ENCODE peak calls at places on chromosomes 2 and 18, in six cellular contexts. One of them, this sample, is unnamed.

GRCh38 chr2:64012115-64012514 is 7.1 kb downstream of the VPS54 start:
- DNase-seq in MM.1S: no peak
- DNase-seq in heart right ventricle: no peak
- DNase-seq in endodermal cell: no peak
- DNase-seq in RWPE2: no peak
- DNase-seq in HCT116: no peak
- DNase-seq in this sample: no peak

GRCh38 chr2:202423139-202423538 is 47.0 kb downstream of the BMPR2 start:
- DNase-seq in MM.1S: no peak
- DNase-seq in heart right ventricle: no peak
- DNase-seq in endodermal cell: no peak
- DNase-seq in RWPE2: no peak
- DNase-seq in HCT116: no peak
- DNase-seq in this sample: no peak

GRCh38 chr2:149075868-149076267 is 37.4 kb downstream of the LYPD6B start:
- DNase-seq in MM.1S: no peak
- DNase-seq in heart right ventricle: no peak
- DNase-seq in endodermal cell: no peak
- DNase-seq in RWPE2: no peak
- DNase-seq in HCT116: no peak
- DNase-seq in this sample: no peak

GRCh38 chr18:48888681-48889080 is 62.1 kb downstream of the SMAD7 start:
- DNase-seq in MM.1S: no peak
- DNase-seq in heart right ventricle: no peak
- DNase-seq in endodermal cell: no peak
- DNase-seq in RWPE2: no peak
- DNase-seq in HCT116: no peak
- DNase-seq in this sample: no peak

GRCh38 chr2:206790311-206790935 is 25.0 kb downstream of the FASTKD2 start:
- DNase-seq in MM.1S: no peak
- DNase-seq in heart right ventricle: no peak
- DNase-seq in endodermal cell: no peak
- DNase-seq in RWPE2: no peak
- DNase-seq in HCT116: no peak
- DNase-seq in this sample: no peak

GRCh38 chr2:157986761-157987160 is 110.6 kb upstream of the ACVR1 start:
- DNase-seq in MM.1S: no peak
- DNase-seq in heart right ventricle: no peak
- DNase-seq in endodermal cell: no peak
- DNase-seq in RWPE2: no peak
- DNase-seq in HCT116: no peak
- DNase-seq in this sample: no peak

GRCh38 chr2:158154596-158154995 is 52.9 kb downstream of the UPP2 start:
- DNase-seq in MM.1S: no peak
- DNase-seq in heart right ventricle: no peak
- DNase-seq in endodermal cell: no peak
- DNase-seq in RWPE2: no peak
- DNase-seq in HCT116: no peak
- DNase-seq in this sample: no peak

GRCh38 chr18:3916082-3916481 is 466.1 kb downstream of the TGIF1 start:
- DNase-seq in MM.1S: no peak
- DNase-seq in heart right ventricle: peak; percentile 17
- DNase-seq in endodermal cell: no peak
- DNase-seq in RWPE2: no peak
- DNase-seq in HCT116: no peak
- DNase-seq in this sample: no peak

GRCh38 chr2:206887705-206888104 is 51.6 kb upstream of the CPO start:
- DNase-seq in MM.1S: no peak
- DNase-seq in heart right ventricle: no peak
- DNase-seq in endodermal cell: no peak
- DNase-seq in RWPE2: no peak
- DNase-seq in HCT116: no peak
- DNase-seq in this sample: no peak

GRCh38 chr18:13447621-13448020 is 229.1 kb downstream of the LDLRAD4 start:
- DNase-seq in MM.1S: no peak
- DNase-seq in heart right ventricle: peak; percentile 34
- DNase-seq in endodermal cell: peak; percentile 65
- DNase-seq in RWPE2: no peak
- DNase-seq in HCT116: no peak
- DNase-seq in this sample: no peak

GRCh38 chr2:1226766-1227165 is 186.5 kb upstream of the TPO start:
- DNase-seq in MM.1S: no peak
- DNase-seq in heart right ventricle: no peak
- DNase-seq in endodermal cell: no peak
- DNase-seq in RWPE2: no peak
- DNase-seq in HCT116: no peak
- DNase-seq in this sample: no peak

GRCh38 chr2:171958475-171958874 is 36.2 kb downstream of the HAT1 start:
- DNase-seq in MM.1S: no peak
- DNase-seq in heart right ventricle: no peak
- DNase-seq in endodermal cell: no peak
- DNase-seq in RWPE2: no peak
- DNase-seq in HCT116: no peak
- DNase-seq in this sample: no peak

GRCh38 chr18:23569299-23570063 is 16.8 kb downstream of the NPC1 start:
- DNase-seq in MM.1S: no peak
- DNase-seq in heart right ventricle: no peak
- DNase-seq in endodermal cell: no peak
- DNase-seq in RWPE2: no peak
- DNase-seq in HCT116: no peak
- DNase-seq in this sample: no peak

GRCh38 chr18:68362907-68363306 is 352.0 kb downstream of the TMX3 start:
- DNase-seq in MM.1S: no peak
- DNase-seq in heart right ventricle: no peak
- DNase-seq in endodermal cell: no peak
- DNase-seq in RWPE2: no peak
- DNase-seq in HCT116: no peak
- DNase-seq in this sample: no peak

GRCh38 chr2:180872256-180872655 is 108.1 kb upstream of the UBE2E3 start:
- DNase-seq in MM.1S: no peak
- DNase-seq in heart right ventricle: no peak
- DNase-seq in endodermal cell: no peak
- DNase-seq in RWPE2: no peak
- DNase-seq in HCT116: no peak
- DNase-seq in this sample: no peak

GRCh38 chr2:231970461-231970860 is 8.9 kb downstream of the DIS3L2 start:
- DNase-seq in MM.1S: no peak
- DNase-seq in heart right ventricle: no peak
- DNase-seq in endodermal cell: no peak
- DNase-seq in RWPE2: no peak
- DNase-seq in HCT116: no peak
- DNase-seq in this sample: no peak

GRCh38 chr2:99857867-99858444 is 284.4 kb downstream of the AFF3 start:
- DNase-seq in MM.1S: no peak
- DNase-seq in heart right ventricle: no peak
- DNase-seq in endodermal cell: no peak
- DNase-seq in RWPE2: no peak
- DNase-seq in HCT116: no peak
- DNase-seq in this sample: no peak

GRCh38 chr2:45649855-45650806 is 1.3 kb upstream of the PRKCE start:
- DNase-seq in MM.1S: peak; percentile 63
- DNase-seq in heart right ventricle: peak; percentile 87
- DNase-seq in endodermal cell: peak; percentile 85
- DNase-seq in RWPE2: no peak
- DNase-seq in HCT116: no peak
- DNase-seq in this sample: no peak

GRCh38 chr2:38808677-38809076 is 30.7 kb downstream of the GEMIN6 start:
- DNase-seq in MM.1S: no peak
- DNase-seq in heart right ventricle: no peak
- DNase-seq in endodermal cell: no peak
- DNase-seq in RWPE2: no peak
- DNase-seq in HCT116: no peak
- DNase-seq in this sample: no peak

GRCh38 chr2:201432551-201433388 is 18.5 kb downstream of the TRAK2 start:
- DNase-seq in MM.1S: no peak
- DNase-seq in heart right ventricle: peak; percentile 31
- DNase-seq in endodermal cell: no peak
- DNase-seq in RWPE2: no peak
- DNase-seq in HCT116: no peak
- DNase-seq in this sample: no peak

GRCh38 chr18:58290059-58290747 is 246.2 kb downstream of the NEDD4L start:
- DNase-seq in MM.1S: no peak
- DNase-seq in heart right ventricle: no peak
- DNase-seq in endodermal cell: no peak
- DNase-seq in RWPE2: no peak
- DNase-seq in HCT116: no peak
- DNase-seq in this sample: no peak

GRCh38 chr2:230472619-230473018 is 56.6 kb downstream of the SP100 start:
- DNase-seq in MM.1S: no peak
- DNase-seq in heart right ventricle: no peak
- DNase-seq in endodermal cell: no peak
- DNase-seq in RWPE2: no peak
- DNase-seq in HCT116: peak; percentile 16
- DNase-seq in this sample: peak; percentile 38

GRCh38 chr18:13220326-13220991 is 1.9 kb downstream of the LDLRAD4 start:
- DNase-seq in MM.1S: no peak
- DNase-seq in heart right ventricle: peak; percentile 34
- DNase-seq in endodermal cell: peak; percentile 47
- DNase-seq in RWPE2: no peak
- DNase-seq in HCT116: no peak
- DNase-seq in this sample: no peak

GRCh38 chr2:171999125-171999524 is 628 bp upstream of the METAP1D start:
- DNase-seq in MM.1S: no peak
- DNase-seq in heart right ventricle: no peak
- DNase-seq in endodermal cell: no peak
- DNase-seq in RWPE2: no peak
- DNase-seq in HCT116: no peak
- DNase-seq in this sample: no peak

GRCh38 chr18:63216911-63217311 is 102.7 kb downstream of the BCL2 start:
- DNase-seq in MM.1S: peak; percentile 66
- DNase-seq in heart right ventricle: no peak
- DNase-seq in endodermal cell: no peak
- DNase-seq in RWPE2: no peak
- DNase-seq in HCT116: no peak
- DNase-seq in this sample: no peak

GRCh38 chr2:28436525-28437051 is 43.9 kb downstream of the FOSL2 start:
- DNase-seq in MM.1S: no peak
- DNase-seq in heart right ventricle: no peak
- DNase-seq in endodermal cell: no peak
- DNase-seq in RWPE2: peak; percentile 92
- DNase-seq in HCT116: no peak
- DNase-seq in this sample: no peak

GRCh38 chr18:37484893-37485834 is 80.4 kb downstream of the CELF4 start:
- DNase-seq in MM.1S: no peak
- DNase-seq in heart right ventricle: no peak
- DNase-seq in endodermal cell: peak; percentile 90
- DNase-seq in RWPE2: no peak
- DNase-seq in HCT116: peak; percentile 8
- DNase-seq in this sample: no peak

GRCh38 chr2:120990451-120990871 is 254.8 kb downstream of the GLI2 start:
- DNase-seq in MM.1S: no peak
- DNase-seq in heart right ventricle: no peak
- DNase-seq in endodermal cell: peak; percentile 25
- DNase-seq in RWPE2: no peak
- DNase-seq in HCT116: no peak
- DNase-seq in this sample: no peak

GRCh38 chr2:85246348-85246747 is 81.4 kb downstream of the TGOLN2 start:
- DNase-seq in MM.1S: no peak
- DNase-seq in heart right ventricle: no peak
- DNase-seq in endodermal cell: no peak
- DNase-seq in RWPE2: no peak
- DNase-seq in HCT116: no peak
- DNase-seq in this sample: no peak

DNA sequence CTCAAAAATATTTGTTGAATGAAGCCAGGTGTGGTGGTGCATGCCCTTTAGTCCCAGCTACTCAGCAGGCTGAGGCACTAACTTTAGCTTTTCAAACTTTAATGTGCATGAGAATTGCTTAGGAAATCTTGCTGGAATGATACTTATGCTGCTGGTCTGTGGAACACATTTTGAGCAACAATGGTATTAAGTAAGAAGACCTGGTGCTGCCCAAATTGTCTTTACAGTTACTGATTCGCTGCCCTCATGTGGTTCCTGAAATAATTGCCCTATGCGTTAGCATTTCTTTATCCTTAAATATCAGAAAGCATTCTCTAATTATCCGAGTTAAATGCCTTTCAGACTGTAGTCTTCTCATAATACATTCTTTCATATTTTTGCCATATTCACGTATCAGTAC is 76.0 kb upstream of the SESTD1 start:
- DNase-seq in MM.1S: peak; percentile 19
- DNase-seq in heart right ventricle: no peak
- DNase-seq in endodermal cell: no peak
- DNase-seq in RWPE2: no peak
- DNase-seq in HCT116: peak; percentile 19
- DNase-seq in this sample: no peak
- TF ChIP-seq CTCF in MM.1S: peak; percentile 29
- TF ChIP-seq CTCF in heart right ventricle: peak; percentile 22
- TF ChIP-seq CTCF in endodermal cell: peak; percentile 76
- TF ChIP-seq CTCF in RWPE2: peak; percentile 60
- TF ChIP-seq CTCF in HCT116: peak; percentile 34
- TF ChIP-seq CTCF in this sample: peak; percentile 23

DNA sequence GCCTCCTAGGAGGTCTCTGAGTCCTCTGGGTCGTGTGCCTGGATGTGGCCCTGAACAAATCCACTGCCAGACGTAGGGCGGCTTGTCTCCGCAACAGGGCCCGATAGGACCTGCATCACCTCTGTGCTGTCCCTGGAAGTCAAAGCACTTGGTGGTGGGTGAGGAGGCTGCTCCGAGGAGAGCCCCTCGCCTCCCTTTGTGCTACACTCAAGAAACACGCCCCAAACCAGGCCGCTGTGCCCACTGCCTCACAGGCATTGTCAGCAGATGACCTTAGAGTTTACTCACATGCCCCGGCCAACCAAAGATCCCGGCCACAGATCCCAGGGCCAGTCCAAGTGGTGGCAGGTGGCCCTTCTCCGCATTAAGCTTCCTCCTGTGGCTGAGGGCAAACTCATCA is 76.8 kb downstream of the GFPT1 start:
- DNase-seq in MM.1S: no peak
- DNase-seq in heart right ventricle: no peak
- DNase-seq in endodermal cell: no peak
- DNase-seq in RWPE2: no peak
- DNase-seq in HCT116: no peak
- DNase-seq in this sample: no peak
- H3K4me3 ChIP-seq in MM.1S: no peak overlapping the region
- H3K4me3 ChIP-seq in heart right ventricle: no peak overlapping the region
- H3K4me3 ChIP-seq in endodermal cell: no peak overlapping the region
- H3K4me3 ChIP-seq in RWPE2: no peak overlapping the region
- H3K4me3 ChIP-seq in HCT116: no peak overlapping the region
- H3K4me3 ChIP-seq in this sample: no peak overlapping the region

DNA sequence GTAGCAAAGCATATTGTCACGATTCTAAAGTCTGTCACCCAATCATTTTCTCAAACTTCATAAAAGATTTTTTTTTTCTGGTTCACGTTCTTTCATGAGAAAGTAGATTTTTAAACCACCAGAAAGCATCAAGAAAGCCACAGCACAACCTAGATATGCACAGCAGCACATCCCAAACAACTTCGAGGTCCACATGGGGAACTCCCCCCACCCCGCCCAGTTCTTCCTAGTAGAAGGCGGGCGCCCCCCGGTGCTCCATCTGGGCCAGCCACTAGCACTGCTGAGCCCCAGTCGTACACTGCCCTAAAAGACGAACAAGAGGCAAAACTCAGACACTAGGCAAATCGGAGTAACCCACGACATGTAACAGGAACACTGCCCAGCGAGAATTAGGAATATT is 15.5 kb downstream of the HDLBP start:
- DNase-seq in MM.1S: no peak
- DNase-seq in heart right ventricle: no peak
- DNase-seq in endodermal cell: no peak
- DNase-seq in RWPE2: no peak
- DNase-seq in HCT116: no peak
- DNase-seq in this sample: no peak
- TF ChIP-seq CTCF in MM.1S: no peak
- TF ChIP-seq CTCF in heart right ventricle: no peak
- TF ChIP-seq CTCF in endodermal cell: no peak
- TF ChIP-seq CTCF in RWPE2: no peak
- TF ChIP-seq CTCF in HCT116: no peak
- TF ChIP-seq CTCF in this sample: no peak

GRCh38 chr2:20151116-20151571 is 73.8 kb downstream of the SDC1 start:
- DNase-seq in MM.1S: peak; percentile 79
- DNase-seq in heart right ventricle: no peak
- DNase-seq in endodermal cell: peak; percentile 43
- DNase-seq in RWPE2: no peak
- DNase-seq in HCT116: no peak
- DNase-seq in this sample: peak; percentile 75
- H3K4me3 ChIP-seq in MM.1S: peak overlapping the region; percentile 13
- H3K4me3 ChIP-seq in heart right ventricle: no peak overlapping the region
- H3K4me3 ChIP-seq in endodermal cell: no peak overlapping the region
- H3K4me3 ChIP-seq in RWPE2: no peak overlapping the region
- H3K4me3 ChIP-seq in HCT116: no peak overlapping the region
- H3K4me3 ChIP-seq in this sample: no peak overlapping the region